ENCODE peak calls at places on chromosomes 16 and 17, in five cellular contexts. G is substantia nigra, R is AG04450, B is transverse colon, Q is PC-3. F is an unnamed sample.

GRCh38 chr17:78859051-78859450 is 18.4 kb upstream of the USP36 start:
- DNase-seq in B (no peak), G (no peak), R (no peak), Q (no peak), F (no peak)

GRCh38 chr17:65246252-65246651 is 109.1 kb downstream of the RGS9 start:
- DNase-seq in G (no peak), R (no peak), B (no peak), Q (no peak), F (no peak)

GRCh38 chr16:19153876-19154275 is 14.2 kb upstream of the SYT17 start:
- DNase-seq in G (no peak), R (no peak), B (no peak), Q (peak), F (no peak)

GRCh38 chr16:77353587-77354263 is 81.1 kb downstream of the ADAMTS18 start:
- DNase-seq in B (no peak), Q (peak), G (no peak), R (no peak), F (no peak)

GRCh38 chr17:18224428-18225120 is 861 bp upstream of the LLGL1 start:
- DNase-seq in Q (no peak), R (no peak), B (no peak), G (no peak), F (no peak)

GRCh38 chr17:43753488-43754129 is 5.0 kb downstream of the SOST start:
- DNase-seq in Q (peak), R (no peak), B (no peak), G (no peak), F (no peak)

GRCh38 chr17:77708936-77709335 is 249.6 kb upstream of the TNRC6C start:
- DNase-seq in G (no peak), Q (no peak), B (no peak), R (no peak), F (no peak)

GRCh38 chr16:50311891-50312501 is 45.6 kb downstream of the ADCY7 start:
- DNase-seq in G (no peak), B (no peak), R (no peak), Q (no peak), F (no peak)

GRCh38 chr17:77471984-77472836 is 331.4 kb downstream of the SEC14L1 start:
- DNase-seq in G (no peak), Q (no peak), B (peak), R (no peak), F (no peak)

F was measured in caudate nucleus.